ENCODE peak calls at places on chromosomes 5 and 9, in ten cellular contexts. G, W, E, C, R, M, F, U, L and N are unnamed samples.

GRCh38 chr9:134689320-134690181 is 47.9 kb downstream of the COL5A1 start:
- DNase-seq in L (no peak), U (peak; percentile 68), E (no peak), F (peak; percentile 79), W (peak; percentile 93), R (peak; percentile 77), C (peak; percentile 89), G (no peak), M (peak; percentile 56), N (peak; percentile 26)

GRCh38 chr5:73365301-73365853 is 83.2 kb downstream of the FOXD1 start:
- DNase-seq in L (no peak), C (no peak), M (no peak), R (no peak), G (no peak), F (no peak), W (no peak), U (no peak), E (no peak), N (peak; percentile 85)

GRCh38 chr5:53915120-53915519 is 354.7 kb downstream of the NDUFS4 start:
- DNase-seq in M (no peak), G (no peak), E (no peak), U (no peak), R (no peak), C (no peak), F (no peak), W (no peak), L (no peak), N (no peak)

GRCh38 chr5:154829589-154830218 is 20.7 kb downstream of the FAXDC2 start:
- DNase-seq in U (peak; percentile 70), F (peak; percentile 71), C (no peak), W (no peak), R (no peak), L (peak; percentile 73), G (no peak), E (no peak), M (peak; percentile 34), N (peak; percentile 15)

GRCh38 chr5:117657591-117657990 is 1083.0 kb upstream of the SEMA6A start:
- DNase-seq in G (no peak), M (no peak), R (no peak), C (no peak), L (no peak), F (no peak), U (no peak), W (no peak), E (no peak), N (no peak)

GRCh38 chr9:120714846-120715231 is 569 bp upstream of the MEGF9 start:
- DNase-seq in M (no peak), W (no peak), G (no peak), L (no peak), U (no peak), F (no peak), E (peak; percentile 63), R (no peak), C (no peak), N (no peak)

GRCh38 chr5:53360811-53361210 is 119.6 kb upstream of the FST start:
- DNase-seq in F (no peak), G (no peak), L (no peak), W (no peak), C (no peak), M (no peak), U (no peak), E (no peak), R (no peak), N (peak; percentile 62)

GRCh38 chr5:135038829-135039525 is 4.9 kb upstream of the PITX1 start:
- DNase-seq in G (no peak), M (no peak), E (no peak), F (no peak), R (no peak), U (no peak), L (no peak), W (peak; percentile 75), C (no peak), N (no peak)

GRCh38 chr5:141413540-141414069 is 818 bp downstream of the PCDHGA10 start:
- DNase-seq in R (no peak), F (no peak), G (no peak), W (peak; percentile 49), E (peak; percentile 49), M (no peak), U (no peak), L (no peak), C (no peak), N (no peak)

GRCh38 chr9:101485873-101486692 is 47.6 kb upstream of the RNF20 start:
- DNase-seq in C (peak; percentile 69), M (peak; percentile 48), R (peak; percentile 41), E (peak; percentile 50), G (no peak), L (no peak), F (peak; percentile 66), W (peak; percentile 78), U (peak; percentile 67), N (peak; percentile 78)

GRCh38 chr9:11319477-11320060 is 706.8 kb upstream of the PTPRD start:
- DNase-seq in G (no peak), L (no peak), E (no peak), R (no peak), F (no peak), M (no peak), W (no peak), C (no peak), U (no peak), N (peak; percentile 26)

GRCh38 chr5:139630855-139631254 is 17.3 kb upstream of the CXXC5 start:
- DNase-seq in F (no peak), C (no peak), E (no peak), G (no peak), M (no peak), W (no peak), L (no peak), U (no peak), R (no peak), N (no peak)

DNA sequence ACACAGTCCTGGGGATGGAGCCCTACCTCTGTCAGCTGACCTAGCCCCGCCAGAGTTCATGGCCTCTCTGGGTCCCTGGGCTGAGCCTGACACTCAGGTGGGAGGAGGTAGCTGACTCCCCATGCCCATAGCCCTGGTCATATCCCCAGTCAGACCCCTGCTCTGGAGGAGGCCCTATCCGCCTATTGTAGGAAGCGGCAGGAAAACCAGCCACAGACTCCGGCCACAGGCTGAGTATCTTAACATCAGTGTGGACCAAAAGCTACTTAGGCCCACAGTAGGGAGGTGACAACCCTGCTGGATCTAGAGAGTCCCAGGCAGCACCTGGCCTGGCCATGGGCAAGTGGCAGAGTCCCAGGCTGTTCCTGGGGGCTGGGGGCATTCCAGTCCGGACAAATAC is 15.1 kb upstream of the MRNIP start:
- DNase-seq in G (no peak), R (no peak), C (no peak), U (no peak), W (no peak), L (no peak), F (no peak), E (no peak), M (no peak), N (no peak)
- H3K9me3 ChIP-seq in G (no peaks in the 10 kb centered on the region), R (no peaks in the 10 kb centered on the region), C (no peaks in the 10 kb centered on the region), U (no peaks in the 10 kb centered on the region), W (no peaks in the 10 kb centered on the region), L (no peaks in the 10 kb centered on the region), F (no peaks in the 10 kb centered on the region), E (no peaks in the 10 kb centered on the region), M (no peaks in the 10 kb centered on the region), N (no peaks in the 10 kb centered on the region)

GRCh38 chr5:111530298-111530740 is 18.0 kb upstream of the STARD4 start:
- DNase-seq in E (peak; percentile 62), C (peak; percentile 84), U (peak; percentile 59), G (peak; percentile 64), L (peak; percentile 97), R (no peak), F (peak; percentile 86), M (peak; percentile 37), W (peak; percentile 81), N (no peak)
- H3K4me3 ChIP-seq in E (no peak overlapping the region), C (no peak overlapping the region), U (no peak overlapping the region), G (no peak overlapping the region), L (peak overlapping the region; percentile 69), R (no peak overlapping the region), F (no peak overlapping the region), M (no peak overlapping the region), W (no peak overlapping the region), N (no peak overlapping the region)

DNA sequence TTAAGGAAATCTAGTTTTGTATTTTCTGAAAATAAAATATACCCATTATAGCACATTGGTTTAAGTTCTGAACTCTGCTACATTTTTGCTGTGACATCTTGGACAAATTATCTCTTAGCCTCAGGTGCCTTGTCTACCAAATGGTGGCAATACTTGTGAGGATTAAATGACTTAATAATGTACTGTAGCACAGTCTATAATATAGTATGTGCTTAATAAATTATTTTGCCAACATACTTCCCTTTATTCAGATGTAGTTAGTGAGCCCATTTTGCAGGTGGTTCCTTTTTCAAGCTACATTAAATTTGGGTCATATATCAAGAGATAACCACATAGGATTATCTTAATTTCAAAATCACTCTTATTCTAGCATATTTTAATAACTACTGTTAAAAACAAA is 3.2 kb downstream of the ETF1 start:
- DNase-seq in W (no peak), R (no peak), C (no peak), E (no peak), F (no peak), M (no peak), U (no peak), L (no peak), G (no peak), N (no peak)
- H3K36me3 ChIP-seq in W (no peaks in the 10 kb centered on the region), R (no peaks in the 10 kb centered on the region), C (no peaks in the 10 kb centered on the region), E (no peaks in the 10 kb centered on the region), F (peaks cover 21% of the 10 kb centered on the region), M (peaks cover 14% of the 10 kb centered on the region), U (no peaks in the 10 kb centered on the region), L (peaks cover 6% of the 10 kb centered on the region), G (no peaks in the 10 kb centered on the region), N (peaks cover 73% of the 10 kb centered on the region)

GRCh38 chr5:172311026-172311425 is 27.5 kb upstream of the UBTD2 start:
- DNase-seq in U (no peak), G (no peak), C (no peak), W (no peak), R (no peak), E (peak; percentile 30), F (no peak), M (no peak), L (no peak), N (no peak)

GRCh38 chr5:172315599-172316531 is 32.3 kb upstream of the UBTD2 start:
- DNase-seq in M (no peak), R (no peak), G (no peak), W (no peak), U (no peak), E (peak; percentile 16), F (no peak), C (no peak), L (no peak), N (no peak)

GRCh38 chr5:172311605-172312004 is 28.0 kb upstream of the UBTD2 start:
- DNase-seq in M (no peak), W (no peak), G (no peak), C (no peak), F (no peak), R (peak; percentile 43), U (no peak), L (no peak), E (peak; percentile 4), N (no peak)

GRCh38 chr5:172313877-172314276 is 30.3 kb upstream of the UBTD2 start:
- DNase-seq in E (peak; percentile 8), F (no peak), U (no peak), M (no peak), G (no peak), R (no peak), C (no peak), L (no peak), W (no peak), N (no peak)

DNA sequence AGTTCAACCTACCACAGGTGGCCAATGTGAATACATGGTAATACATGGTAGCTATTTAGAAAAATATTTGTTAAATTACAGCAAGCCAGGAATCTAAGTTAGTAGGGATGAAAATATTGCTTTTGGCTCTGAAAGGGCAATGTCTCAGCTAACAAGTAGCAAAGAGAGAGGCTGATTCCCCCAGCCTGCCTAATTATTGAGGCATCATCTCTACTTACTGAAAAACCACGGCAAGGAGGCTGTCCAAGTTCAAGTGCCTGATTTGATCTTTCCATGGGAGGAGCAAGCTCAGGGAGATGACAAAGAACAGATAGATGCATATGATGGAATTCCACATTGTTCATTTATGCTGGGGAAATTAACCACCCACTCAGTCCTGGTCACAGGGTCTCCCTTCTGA is 28.7 kb upstream of the UBTD2 start:
- DNase-seq in M (no peak), G (no peak), L (no peak), F (no peak), E (no peak), C (no peak), W (no peak), R (no peak), U (no peak), N (peak; percentile 44)
- H3K9me3 ChIP-seq in M (no peaks in the 10 kb centered on the region), G (no peaks in the 10 kb centered on the region), L (no peaks in the 10 kb centered on the region), F (no peaks in the 10 kb centered on the region), E (no peaks in the 10 kb centered on the region), C (no peaks in the 10 kb centered on the region), W (no peaks in the 10 kb centered on the region), R (no peaks in the 10 kb centered on the region), U (no peaks in the 10 kb centered on the region), N (no peaks in the 10 kb centered on the region)